ENCODE peak calls at places on chromosomes 5 and 9, in six cellular contexts. I is upper lobe of right lung, J is HFF-Myc, O is A549, D is NB4, R is mammary epithelial cell. W is an unnamed sample.

GRCh38 chr5:168910874-168911273 is 331.7 kb upstream of the PANK3 start:
- DNase-seq in I (no peak), O (no peak), R (no peak), D (no peak), J (no peak), W (no peak)

GRCh38 chr9:136467766-136468165 is 15.1 kb downstream of the SEC16A start:
- DNase-seq in J (no peak), D (no peak), O (no peak), I (no peak), R (no peak), W (no peak)

GRCh38 chr5:127216906-127217675 is 73.5 kb upstream of the MEGF10 start:
- DNase-seq in J (no peak), R (no peak), D (no peak), O (no peak), I (no peak), W (peak; percentile 24)

GRCh38 chr5:53063176-53063575 is 46.4 kb downstream of the MOCS2 start:
- DNase-seq in D (no peak), J (no peak), I (no peak), R (no peak), O (no peak), W (no peak)

GRCh38 chr9:13026956-13027355 is 252.1 kb downstream of the LURAP1L start:
- DNase-seq in R (no peak), D (no peak), I (no peak), J (no peak), O (no peak), W (no peak)

GRCh38 chr9:106775960-106776359 is 87.0 kb upstream of the ZNF462 start:
- DNase-seq in J (no peak), I (no peak), D (no peak), R (no peak), O (no peak), W (peak; percentile 14)

GRCh38 chr5:37847978-37848425 is 8.2 kb upstream of the GDNF start:
- DNase-seq in D (peak; percentile 62), J (peak; percentile 78), O (no peak), R (peak; percentile 94), I (no peak), W (peak; percentile 93)

GRCh38 chr5:146103594-146103993 is 1.8 kb downstream of the PLAC8L1 start:
- DNase-seq in R (peak; percentile 16), I (no peak), O (no peak), D (peak; percentile 36), J (no peak), W (peak; percentile 56)

GRCh38 chr5:136062563-136063274 is 33.9 kb downstream of the TGFBI start:
- DNase-seq in R (peak; percentile 53), I (no peak), O (no peak), D (peak; percentile 62), J (no peak), W (peak; percentile 79)

GRCh38 chr9:16058131-16058549 is 505.3 kb downstream of the CCDC171 start:
- DNase-seq in R (peak; percentile 82), O (no peak), D (peak; percentile 28), I (no peak), J (peak; percentile 26), W (peak; percentile 17)

GRCh38 chr9:36597412-36598178 is 24.9 kb downstream of the MELK start:
- DNase-seq in D (peak; percentile 29), O (peak; percentile 78), I (no peak), J (no peak), R (peak; percentile 38), W (peak; percentile 33)

GRCh38 chr5:170162631-170163321 is 57.1 kb downstream of the FOXI1 start:
- DNase-seq in D (no peak), R (no peak), O (no peak), J (no peak), I (no peak), W (no peak)

GRCh38 chr5:65209341-65209740 is 272.4 kb downstream of the ADAMTS6 start:
- DNase-seq in R (peak; percentile 90), J (peak; percentile 69), O (no peak), D (no peak), I (no peak), W (peak; percentile 45)

GRCh38 chr9:94931725-94932124 is 205.2 kb downstream of the AOPEP start:
- DNase-seq in R (no peak), J (no peak), I (no peak), D (no peak), O (no peak), W (no peak)

GRCh38 chr9:133526721-133527321 is 2.1 kb upstream of the MYMK start:
- DNase-seq in J (no peak), R (no peak), I (no peak), O (no peak), D (no peak), W (no peak)

GRCh38 chr9:120801441-120801840 is 8.2 kb upstream of the FBXW2 start:
- DNase-seq in R (no peak), D (no peak), O (no peak), I (no peak), J (no peak), W (no peak)

GRCh38 chr9:3200331-3200774 is 325.4 kb downstream of the RFX3 start:
- DNase-seq in I (no peak), D (no peak), J (peak; percentile 93), R (peak; percentile 14), O (no peak), W (no peak)

GRCh38 chr9:33860200-33860871 is 43.4 kb downstream of the UBE2R2 start:
- DNase-seq in I (no peak), D (no peak), J (no peak), O (no peak), R (no peak), W (no peak)

GRCh38 chr9:122338536-122338935 is 32.3 kb upstream of the PTGS1 start:
- DNase-seq in I (no peak), J (no peak), O (no peak), D (no peak), R (no peak), W (no peak)

GRCh38 chr5:162786234-162786633 is 651.2 kb upstream of the CCNG1 start:
- DNase-seq in I (no peak), J (no peak), O (no peak), D (peak; percentile 1), R (no peak), W (no peak)

GRCh38 chr5:76617675-76618074 is 5.5 kb downstream of the F2RL2 start:
- DNase-seq in J (no peak), R (peak; percentile 35), D (no peak), O (no peak), I (no peak), W (no peak)

GRCh38 chr9:136193127-136193890 is 11.6 kb downstream of the LHX3 start:
- DNase-seq in D (no peak), O (no peak), J (no peak), I (no peak), R (no peak), W (no peak)

GRCh38 chr5:180644825-180645608 is 4.4 kb downstream of the FLT4 start:
- DNase-seq in R (no peak), I (peak; percentile 63), O (no peak), J (no peak), D (no peak), W (no peak)

DNA sequence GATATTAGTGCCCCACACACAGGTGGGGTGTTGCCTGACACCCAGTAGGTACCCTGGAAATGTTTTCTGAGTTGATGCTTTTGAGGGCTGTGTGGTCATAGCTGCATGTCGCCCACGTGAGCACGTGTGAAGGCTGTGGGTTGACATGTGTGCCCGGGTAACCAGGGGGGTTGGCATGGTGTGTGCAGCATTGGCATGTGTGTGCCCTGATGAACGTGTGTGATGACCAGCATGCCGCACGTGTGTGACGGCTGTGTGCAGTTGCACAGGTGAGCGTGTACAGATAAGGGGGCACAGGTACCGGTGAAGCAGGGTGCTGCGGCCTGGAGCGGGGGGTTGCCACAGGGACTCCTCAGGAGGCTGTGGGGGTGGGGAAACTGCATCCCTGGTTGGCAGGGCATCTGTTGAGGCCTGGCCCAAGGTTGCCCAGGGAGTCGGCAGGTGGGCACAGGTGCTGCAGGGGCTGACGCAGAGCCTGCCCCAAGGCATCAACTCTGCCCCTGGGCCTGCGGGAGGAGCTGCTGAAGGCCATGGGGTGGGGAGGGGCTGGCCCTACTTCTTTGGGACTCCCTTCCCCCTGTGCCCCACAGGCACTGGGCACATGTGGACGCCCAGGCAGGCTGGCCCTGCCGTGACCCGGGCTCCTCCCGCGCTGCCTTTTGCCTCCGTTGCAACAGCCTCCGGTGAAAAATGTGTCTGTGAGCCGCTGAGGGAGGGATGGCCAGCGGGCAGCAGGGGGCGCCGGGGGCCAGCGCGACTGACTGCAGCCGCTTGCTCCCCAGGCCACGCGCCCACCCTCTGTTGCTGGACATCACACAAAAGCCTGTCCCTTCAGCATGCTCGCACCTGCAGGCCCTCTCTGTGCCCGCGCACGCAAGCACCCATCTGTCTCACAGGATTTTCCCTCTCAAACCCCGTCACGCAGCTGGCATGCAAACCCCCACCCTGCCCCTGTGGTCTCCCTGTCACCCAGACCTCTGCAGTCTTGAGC is 2.2 kb downstream of the UNC5A start:
- DNase-seq in O (peak; percentile 80), I (no peak), J (no peak), R (no peak), D (peak; percentile 57), W (peak; percentile 49)
- TF ChIP-seq CTCF in O (peak; percentile 63), I (peak; percentile 27), J (peak; percentile 67), R (peak; percentile 42), D (peak; percentile 58), W (peak; percentile 60)

GRCh38 chr5:2848634-2849033 is 97.2 kb upstream of the IRX2 start:
- DNase-seq in J (no peak), I (no peak), R (peak; percentile 5), O (no peak), D (no peak), W (peak; percentile 25)
- TF ChIP-seq CTCF in J (no peak), I (no peak), R (peak; percentile 54), O (no peak), D (no peak), W (peak; percentile 14)

DNA sequence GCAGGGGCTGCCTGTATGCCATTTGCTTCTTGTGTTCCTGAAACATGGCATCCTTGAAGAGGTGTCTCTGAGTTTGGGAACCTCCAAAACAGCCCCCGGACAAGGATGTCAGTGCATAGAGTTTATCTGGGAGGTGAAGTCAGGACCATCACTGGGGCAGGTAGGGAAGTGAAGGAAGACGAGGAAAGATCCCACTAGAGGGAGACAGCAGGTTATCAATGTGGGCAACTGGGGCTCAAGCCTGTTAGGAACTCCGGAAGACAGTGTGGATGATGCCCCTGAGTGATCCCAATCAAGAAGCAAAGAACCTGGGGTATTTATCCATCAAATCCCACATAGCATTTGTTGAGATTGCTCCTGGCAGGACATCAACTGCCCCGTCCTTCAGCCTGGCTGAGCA is 233.1 kb downstream of the AGTPBP1 start:
- DNase-seq in I (no peak), J (no peak), R (no peak), O (no peak), D (no peak), W (peak; percentile 59)
- TF ChIP-seq CTCF in I (no peak), J (no peak), R (peak; percentile 54), O (no peak), D (no peak), W (no peak)

DNA sequence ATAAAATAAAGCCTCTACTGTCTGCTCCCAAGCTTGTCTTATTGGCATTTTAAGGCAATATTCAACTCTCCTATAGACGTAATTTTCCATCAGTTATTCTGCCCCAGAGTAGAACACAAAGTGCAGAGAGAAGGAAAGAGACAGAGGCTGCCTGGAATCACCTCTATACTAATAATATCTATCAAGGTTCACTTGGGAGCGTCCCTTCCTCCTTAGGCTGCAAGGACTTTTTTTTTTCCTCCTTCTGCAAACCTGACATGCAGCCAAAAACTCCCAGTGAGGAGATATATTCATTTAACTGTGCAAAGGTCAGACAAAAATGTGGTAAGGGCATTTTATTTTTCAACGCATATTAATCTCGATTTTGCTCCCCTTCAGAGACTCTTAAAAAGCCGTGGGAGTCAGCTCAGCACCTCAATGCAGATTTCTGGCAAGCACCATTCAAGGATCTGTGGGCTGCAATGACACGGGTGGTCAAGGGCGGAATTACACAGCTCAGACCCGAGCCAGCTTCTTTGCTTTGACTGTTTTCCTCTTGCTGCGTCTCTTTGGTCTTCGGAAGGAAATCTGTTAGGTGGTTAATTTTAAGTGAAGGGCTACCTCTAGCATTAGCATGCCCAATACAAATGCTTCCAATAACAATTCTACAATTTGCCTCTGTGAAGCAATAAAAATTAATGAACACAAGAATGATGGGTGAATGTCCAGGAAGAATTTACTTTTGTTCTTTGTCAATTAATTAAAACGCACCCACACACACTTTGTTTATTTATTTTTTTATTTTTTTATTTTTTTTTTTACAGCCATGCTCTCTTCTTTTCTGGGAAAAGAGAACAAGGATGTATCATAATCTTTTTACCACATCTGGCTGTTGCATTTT is 587.7 kb upstream of the GRAMD2B start:
- DNase-seq in J (no peak), O (peak; percentile 5), I (peak; percentile 63), R (no peak), D (peak; percentile 23), W (peak; percentile 33)
- TF ChIP-seq CTCF in J (peak; percentile 46), O (peak; percentile 6), I (peak; percentile 69), R (peak; percentile 60), D (peak; percentile 23), W (peak; percentile 44)